ENCODE peak calls at places on chromosome X, in seven cellular contexts. One of them, this sample, is unnamed.

GRCh38 chrX:74133156-74133796 is 170.7 kb upstream of the ZCCHC13 start:
- DNase-seq in HCT116: peak
- DNase-seq in upper lobe of left lung: no peak
- DNase-seq in esophagus squamous epithelium: no peak
- DNase-seq in IMR-90: peak
- DNase-seq in GM12891: no peak
- DNase-seq in H1: no peak
- DNase-seq in this sample: no peak

GRCh38 chrX:45344597-45344996 is 143.9 kb upstream of the DIPK2B start:
- DNase-seq in GM12891: no peak
- DNase-seq in H1: no peak
- DNase-seq in IMR-90: peak
- DNase-seq in HCT116: no peak
- DNase-seq in upper lobe of left lung: no peak
- DNase-seq in esophagus squamous epithelium: no peak
- DNase-seq in this sample: no peak

GRCh38 chrX:107197306-107197705 is 8.9 kb downstream of the NUP62CL start:
- DNase-seq in GM12891: no peak
- DNase-seq in H1: no peak
- DNase-seq in esophagus squamous epithelium: no peak
- DNase-seq in IMR-90: no peak
- DNase-seq in HCT116: no peak
- DNase-seq in upper lobe of left lung: no peak
- DNase-seq in this sample: no peak

GRCh38 chrX:1809581-1809980 is 194.7 kb downstream of the ASMT start:
- DNase-seq in GM12891: no peak
- DNase-seq in upper lobe of left lung: no peak
- DNase-seq in HCT116: no peak
- DNase-seq in IMR-90: no peak
- DNase-seq in H1: no peak
- DNase-seq in esophagus squamous epithelium: no peak
- DNase-seq in this sample: peak

GRCh38 chrX:104833401-104833800 is 267.4 kb downstream of the IL1RAPL2 start:
- DNase-seq in upper lobe of left lung: no peak
- DNase-seq in HCT116: no peak
- DNase-seq in H1: no peak
- DNase-seq in GM12891: no peak
- DNase-seq in esophagus squamous epithelium: no peak
- DNase-seq in IMR-90: no peak
- DNase-seq in this sample: no peak

GRCh38 chrX:152245231-152245630 is 106.9 kb upstream of the MAGEA10 start:
- DNase-seq in HCT116: no peak
- DNase-seq in esophagus squamous epithelium: no peak
- DNase-seq in IMR-90: no peak
- DNase-seq in upper lobe of left lung: no peak
- DNase-seq in H1: no peak
- DNase-seq in GM12891: no peak
- DNase-seq in this sample: no peak

GRCh38 chrX:119606508-119607389 is 525 bp upstream of the NKRF start:
- DNase-seq in esophagus squamous epithelium: no peak
- DNase-seq in IMR-90: peak
- DNase-seq in upper lobe of left lung: no peak
- DNase-seq in GM12891: no peak
- DNase-seq in HCT116: peak
- DNase-seq in H1: no peak
- DNase-seq in this sample: no peak

GRCh38 chrX:93673869-93674271 is at the start of gene FAM133A:
- DNase-seq in GM12891: no peak
- DNase-seq in upper lobe of left lung: no peak
- DNase-seq in IMR-90: peak
- DNase-seq in H1: no peak
- DNase-seq in esophagus squamous epithelium: no peak
- DNase-seq in HCT116: no peak
- DNase-seq in this sample: no peak

GRCh38 chrX:37834937-37835336 is 12.4 kb downstream of the DYNLT3 start:
- DNase-seq in esophagus squamous epithelium: no peak
- DNase-seq in HCT116: no peak
- DNase-seq in upper lobe of left lung: no peak
- DNase-seq in H1: no peak
- DNase-seq in GM12891: no peak
- DNase-seq in IMR-90: no peak
- DNase-seq in this sample: no peak

GRCh38 chrX:136866337-136867095 is 14.0 kb downstream of the RBMX start:
- DNase-seq in upper lobe of left lung: no peak
- DNase-seq in GM12891: no peak
- DNase-seq in HCT116: no peak
- DNase-seq in esophagus squamous epithelium: no peak
- DNase-seq in IMR-90: no peak
- DNase-seq in H1: no peak
- DNase-seq in this sample: no peak

GRCh38 chrX:47233333-47234113 is 714 bp downstream of the USP11 start:
- DNase-seq in GM12891: peak
- DNase-seq in H1: peak
- DNase-seq in esophagus squamous epithelium: peak
- DNase-seq in HCT116: peak
- DNase-seq in IMR-90: peak
- DNase-seq in upper lobe of left lung: peak
- DNase-seq in this sample: no peak
- TF ChIP-seq POLR2A in GM12891: peak
- TF ChIP-seq POLR2A in H1: peak
- TF ChIP-seq POLR2A in esophagus squamous epithelium: no peak
- TF ChIP-seq POLR2A in HCT116: no peak
- TF ChIP-seq POLR2A in IMR-90: peak
- TF ChIP-seq POLR2A in upper lobe of left lung: peak
- TF ChIP-seq POLR2A in this sample: peak

GRCh38 chrX:154401045-154401799 is 3.0 kb downstream of the RPL10 start:
- DNase-seq in upper lobe of left lung: no peak
- DNase-seq in esophagus squamous epithelium: no peak
- DNase-seq in IMR-90: peak
- DNase-seq in GM12891: no peak
- DNase-seq in HCT116: no peak
- DNase-seq in H1: no peak
- DNase-seq in this sample: no peak
- TF ChIP-seq POLR2A in upper lobe of left lung: peak
- TF ChIP-seq POLR2A in esophagus squamous epithelium: no peak
- TF ChIP-seq POLR2A in IMR-90: peak
- TF ChIP-seq POLR2A in GM12891: peak
- TF ChIP-seq POLR2A in HCT116: peak
- TF ChIP-seq POLR2A in H1: no peak
- TF ChIP-seq POLR2A in this sample: no peak

GRCh38 chrX:3345281-3346081 is 971 bp downstream of the MXRA5 start:
- DNase-seq in esophagus squamous epithelium: no peak
- DNase-seq in HCT116: no peak
- DNase-seq in IMR-90: no peak
- DNase-seq in GM12891: no peak
- DNase-seq in H1: peak
- DNase-seq in upper lobe of left lung: peak
- DNase-seq in this sample: no peak
- TF ChIP-seq POLR2A in esophagus squamous epithelium: no peak
- TF ChIP-seq POLR2A in HCT116: no peak
- TF ChIP-seq POLR2A in IMR-90: no peak
- TF ChIP-seq POLR2A in GM12891: no peak
- TF ChIP-seq POLR2A in H1: peak
- TF ChIP-seq POLR2A in upper lobe of left lung: no peak
- TF ChIP-seq POLR2A in this sample: no peak

GRCh38 chrX:39955621-39956020 is 142.1 kb downstream of the BCOR start:
- DNase-seq in GM12891: no peak
- DNase-seq in H1: no peak
- DNase-seq in upper lobe of left lung: no peak
- DNase-seq in HCT116: no peak
- DNase-seq in esophagus squamous epithelium: no peak
- DNase-seq in IMR-90: no peak
- DNase-seq in this sample: no peak

GRCh38 chrX:39957816-39958561 is 139.8 kb downstream of the BCOR start:
- DNase-seq in H1: no peak
- DNase-seq in GM12891: no peak
- DNase-seq in esophagus squamous epithelium: no peak
- DNase-seq in IMR-90: peak
- DNase-seq in HCT116: no peak
- DNase-seq in upper lobe of left lung: no peak
- DNase-seq in this sample: no peak

GRCh38 chrX:39953879-39954278 is 143.9 kb downstream of the BCOR start:
- DNase-seq in H1: no peak
- DNase-seq in esophagus squamous epithelium: no peak
- DNase-seq in IMR-90: peak
- DNase-seq in upper lobe of left lung: peak
- DNase-seq in HCT116: peak
- DNase-seq in GM12891: no peak
- DNase-seq in this sample: no peak

GRCh38 chrX:39958850-39959249 is 138.9 kb downstream of the BCOR start:
- DNase-seq in upper lobe of left lung: no peak
- DNase-seq in esophagus squamous epithelium: no peak
- DNase-seq in IMR-90: no peak
- DNase-seq in H1: no peak
- DNase-seq in HCT116: no peak
- DNase-seq in GM12891: no peak
- DNase-seq in this sample: no peak

GRCh38 chrX:39956803-39957394 is 140.9 kb downstream of the BCOR start:
- DNase-seq in H1: no peak
- DNase-seq in HCT116: no peak
- DNase-seq in upper lobe of left lung: no peak
- DNase-seq in GM12891: no peak
- DNase-seq in IMR-90: no peak
- DNase-seq in esophagus squamous epithelium: no peak
- DNase-seq in this sample: no peak
- TF ChIP-seq POLR2A in H1: no peak
- TF ChIP-seq POLR2A in HCT116: no peak
- TF ChIP-seq POLR2A in upper lobe of left lung: no peak
- TF ChIP-seq POLR2A in GM12891: no peak
- TF ChIP-seq POLR2A in IMR-90: no peak
- TF ChIP-seq POLR2A in esophagus squamous epithelium: no peak
- TF ChIP-seq POLR2A in this sample: no peak

GRCh38 chrX:7993873-7994272 is 66.7 kb upstream of the PNPLA4 start:
- DNase-seq in upper lobe of left lung: no peak
- DNase-seq in esophagus squamous epithelium: no peak
- DNase-seq in GM12891: no peak
- DNase-seq in IMR-90: peak
- DNase-seq in HCT116: no peak
- DNase-seq in H1: no peak
- DNase-seq in this sample: no peak
- TF ChIP-seq POLR2A in upper lobe of left lung: no peak
- TF ChIP-seq POLR2A in esophagus squamous epithelium: no peak
- TF ChIP-seq POLR2A in GM12891: no peak
- TF ChIP-seq POLR2A in IMR-90: no peak
- TF ChIP-seq POLR2A in HCT116: no peak
- TF ChIP-seq POLR2A in H1: no peak
- TF ChIP-seq POLR2A in this sample: no peak